ENCODE peak calls at places on chromosomes 13 and 19, in seven cellular contexts. H is stimulated activated CD8-positive, alpha-beta memory T cell treated with anti-CD3 and anti-CD28 coated beads, Interleukin-2, amount 100 ng/mL, for 48 hours; C is T-helper 1 cell; A is bronchial epithelial cell; Y is ACHN; M is foreskin melanocyte; J is NCI-H2081. D is an unnamed sample.

GRCh38 chr13:85430216-85430615 is 369.0 kb downstream of the SLITRK6 start:
- DNase-seq in H (no peak), C (no peak), A (peak; percentile 15), Y (no peak), M (no peak), J (no peak), D (no peak)

GRCh38 chr19:51009061-51009891 is 7.9 kb upstream of the KLK8 start:
- DNase-seq in H (no peak), C (no peak), A (no peak), Y (no peak), M (no peak), J (no peak), D (no peak)

GRCh38 chr19:38634757-38635482 is 12.5 kb upstream of the ACTN4 start:
- DNase-seq in H (peak; percentile 46), C (peak; percentile 71), A (peak; percentile 42), Y (peak; percentile 60), M (peak; percentile 54), J (peak; percentile 57), D (peak; percentile 30)

GRCh38 chr13:114078501-114079451 is 53.6 kb downstream of the RASA3 start:
- DNase-seq in H (no peak), C (no peak), A (peak; percentile 87), Y (no peak), M (no peak), J (no peak), D (peak; percentile 30)

GRCh38 chr19:16319466-16319865 is 5.2 kb upstream of the KLF2 start:
- DNase-seq in H (no peak), C (no peak), A (no peak), Y (no peak), M (no peak), J (no peak), D (no peak)

GRCh38 chr13:87498681-87499080 is 172.5 kb upstream of the SLITRK5 start:
- DNase-seq in H (no peak), C (no peak), A (peak; percentile 7), Y (peak; percentile 40), M (no peak), J (no peak), D (peak; percentile 32)

GRCh38 chr13:35771898-35772297 is 295.4 kb upstream of the MAB21L1 start:
- DNase-seq in H (no peak), C (no peak), A (peak; percentile 90), Y (peak; percentile 87), M (no peak), J (no peak), D (peak; percentile 98)

GRCh38 chr19:56125806-56126590 is 4.9 kb upstream of the ZNF787 start:
- DNase-seq in H (no peak), C (no peak), A (no peak), Y (no peak), M (no peak), J (no peak), D (no peak)

GRCh38 chr19:6066661-6067646 is 43.3 kb downstream of the RFX2 start:
- DNase-seq in H (no peak), C (no peak), A (peak; percentile 88), Y (peak; percentile 95), M (peak; percentile 65), J (peak; percentile 97), D (peak; percentile 99)

GRCh38 chr13:24671367-24672117 is 8.7 kb upstream of the ATP12A start:
- DNase-seq in H (no peak), C (peak; percentile 27), A (peak; percentile 92), Y (peak; percentile 74), M (peak; percentile 60), J (peak; percentile 18), D (peak; percentile 91)

GRCh38 chr19:5903054-5903501 is 512 bp downstream of the NDUFA11 start:
- DNase-seq in H (no peak), C (no peak), A (no peak), Y (peak; percentile 38), M (no peak), J (no peak), D (peak; percentile 38)

GRCh38 chr19:1261863-1262686 is 7.1 kb upstream of the CIRBP start:
- DNase-seq in H (no peak), C (no peak), A (no peak), Y (peak; percentile 69), M (no peak), J (no peak), D (peak; percentile 65)

GRCh38 chr13:59371229-59371628 is 792.5 kb downstream of the DIAPH3 start:
- DNase-seq in H (no peak), C (no peak), A (no peak), Y (no peak), M (no peak), J (no peak), D (no peak)

GRCh38 chr19:45477216-45477615 is 9.4 kb downstream of the FOSB start:
- DNase-seq in H (no peak), C (no peak), A (no peak), Y (no peak), M (no peak), J (no peak), D (no peak)

GRCh38 chr13:93953856-93954255 is 525.6 kb downstream of the DCT start:
- DNase-seq in H (no peak), C (no peak), A (no peak), Y (no peak), M (no peak), J (no peak), D (no peak)

GRCh38 chr13:51091839-51092238 is 19.2 kb downstream of the C13orf42 start:
- DNase-seq in H (no peak), C (no peak), A (no peak), Y (no peak), M (no peak), J (no peak), D (no peak)

GRCh38 chr19:38514812-38515633 is 81.5 kb downstream of the RYR1 start:
- DNase-seq in H (peak; percentile 49), C (peak; percentile 83), A (peak; percentile 17), Y (peak; percentile 44), M (peak; percentile 24), J (peak; percentile 49), D (peak; percentile 26)

GRCh38 chr13:75219479-75220237 is 262.3 kb downstream of the TBC1D4 start:
- DNase-seq in H (peak; percentile 69), C (peak; percentile 58), A (peak; percentile 33), Y (peak; percentile 62), M (peak; percentile 44), J (peak; percentile 40), D (peak; percentile 19)

GRCh38 chr13:112182831-112183543 is 116.0 kb downstream of the SOX1 start:
- DNase-seq in H (no peak), C (no peak), A (no peak), Y (no peak), M (no peak), J (no peak), D (no peak)

GRCh38 chr19:4748185-4748584 is 24.5 kb upstream of the DPP9 start:
- DNase-seq in H (no peak), C (no peak), A (no peak), Y (no peak), M (no peak), J (no peak), D (no peak)

GRCh38 chr13:37608750-37609339 is 10.3 kb upstream of the POSTN start:
- DNase-seq in H (no peak), C (no peak), A (peak; percentile 22), Y (no peak), M (no peak), J (no peak), D (no peak)

GRCh38 chr19:366951-367350 is 22.4 kb upstream of the MIER2 start:
- DNase-seq in H (no peak), C (no peak), A (no peak), Y (no peak), M (no peak), J (no peak), D (no peak)

GRCh38 chr13:113618455-113618854 is 33.9 kb downstream of the TFDP1 start:
- DNase-seq in H (no peak), C (no peak), A (no peak), Y (no peak), M (no peak), J (no peak), D (no peak)

GRCh38 chr19:32924200-32924599 is 47.6 kb downstream of the CEP89 start:
- DNase-seq in H (no peak), C (no peak), A (no peak), Y (no peak), M (no peak), J (no peak), D (no peak)

GRCh38 chr13:70523622-70524021 is 415.4 kb upstream of the KLHL1 start:
- DNase-seq in H (no peak), C (no peak), A (no peak), Y (no peak), M (peak; percentile 7), J (no peak), D (no peak)

GRCh38 chr19:2487090-2487489 is 11.2 kb downstream of the GADD45B start:
- DNase-seq in H (no peak), C (no peak), A (no peak), Y (no peak), M (no peak), J (no peak), D (no peak)

GRCh38 chr13:20847298-20847697 is 55.2 kb downstream of the XPO4 start:
- DNase-seq in H (no peak), C (no peak), A (no peak), Y (no peak), M (peak; percentile 16), J (no peak), D (no peak)

GRCh38 chr19:31145909-31146453 is 203.3 kb downstream of the TSHZ3 start:
- DNase-seq in H (no peak), C (no peak), A (no peak), Y (no peak), M (no peak), J (no peak), D (no peak)

GRCh38 chr19:2483084-2483483 is 7.2 kb downstream of the GADD45B start:
- DNase-seq in H (no peak), C (no peak), A (no peak), Y (no peak), M (no peak), J (no peak), D (no peak)

GRCh38 chr13:110014719-110015118 is 228.3 kb upstream of the IRS2 start:
- DNase-seq in H (no peak), C (no peak), A (peak; percentile 64), Y (no peak), M (peak; percentile 59), J (peak; percentile 62), D (no peak)

GRCh38 chr19:48624067-48624594 is 4.8 kb downstream of the SPHK2 start:
- DNase-seq in H (peak; percentile 99), C (peak; percentile 98), A (peak; percentile 84), Y (peak; percentile 94), M (peak; percentile 96), J (peak; percentile 96), D (peak; percentile 87)

GRCh38 chr13:66586489-66586888 is 643.6 kb downstream of the PCDH9 start:
- DNase-seq in H (no peak), C (no peak), A (peak; percentile 11), Y (no peak), M (no peak), J (no peak), D (no peak)

GRCh38 chr19:48798937-48799336 is 11.9 kb downstream of the BCAT2 start:
- DNase-seq in H (no peak), C (no peak), A (peak; percentile 26), Y (no peak), M (no peak), J (peak; percentile 43), D (no peak)

D was measured in renal cortical epithelial cell.